ENCODE peak calls at places on chromosomes 4 and X, in ten cellular contexts. R is upper lobe of right lung; U is NB4; B is HFF-Myc; D is gastrocnemius medialis; O is body of pancreas; W is astrocyte of the spinal cord; E is tibial nerve; Q is CD8-positive, alpha-beta T cell; I is kidney. V is an unnamed sample.

GRCh38 chr4:183333983-183334382 is 11.8 kb upstream of the CLDN24 start:
- DNase-seq in R (no peak), U (no peak), B (no peak), D (no peak), O (no peak), W (no peak), E (no peak), Q (no peak), I (no peak), V (peak; percentile 59)

GRCh38 chr4:185640809-185641675 is 105.7 kb upstream of the PDLIM3 start:
- DNase-seq in R (no peak), U (peak; percentile 57), B (peak; percentile 24), D (no peak), O (no peak), W (peak; percentile 86), E (peak; percentile 70), Q (no peak), I (no peak), V (peak; percentile 68)

GRCh38 chrX:129979207-129979920 is 3.1 kb upstream of the BCORL1 start:
- DNase-seq in R (no peak), U (peak; percentile 30), B (no peak), D (no peak), O (peak; percentile 14), W (no peak), E (no peak), Q (no peak), I (peak; percentile 76), V (no peak)

GRCh38 chr4:185033072-185033471 is 14.8 kb downstream of the HELT start:
- DNase-seq in R (no peak), U (no peak), B (no peak), D (no peak), O (no peak), W (no peak), E (no peak), Q (no peak), I (no peak), V (no peak)

GRCh38 chr4:183632689-183633088 is 26.3 kb downstream of the RWDD4 start:
- DNase-seq in R (no peak), U (no peak), B (no peak), D (no peak), O (no peak), W (no peak), E (no peak), Q (no peak), I (no peak), V (no peak)

GRCh38 chr4:89847571-89848325 is 10.8 kb upstream of the SNCA start:
- DNase-seq in R (no peak), U (no peak), B (no peak), D (no peak), O (no peak), W (no peak), E (no peak), Q (no peak), I (no peak), V (no peak)

GRCh38 chr4:113548303-113548702 is 213.2 kb downstream of the CAMK2D start:
- DNase-seq in R (no peak), U (no peak), B (no peak), D (no peak), O (no peak), W (no peak), E (no peak), Q (no peak), I (no peak), V (no peak)

GRCh38 chr4:125741825-125742452 is 427.2 kb downstream of the FAT4 start:
- DNase-seq in R (no peak), U (peak; percentile 4), B (no peak), D (no peak), O (no peak), W (peak; percentile 61), E (no peak), Q (no peak), I (no peak), V (peak; percentile 50)

GRCh38 chr4:17327587-17327986 is 184.3 kb downstream of the QDPR start:
- DNase-seq in R (no peak), U (no peak), B (no peak), D (no peak), O (no peak), W (no peak), E (no peak), Q (no peak), I (no peak), V (no peak)

GRCh38 chr4:17323619-17324400 is 188.1 kb downstream of the QDPR start:
- DNase-seq in R (no peak), U (no peak), B (peak; percentile 50), D (no peak), O (no peak), W (no peak), E (no peak), Q (no peak), I (no peak), V (no peak)

GRCh38 chr4:17326756-17327155 is 185.1 kb downstream of the QDPR start:
- DNase-seq in R (no peak), U (no peak), B (no peak), D (no peak), O (no peak), W (no peak), E (no peak), Q (no peak), I (no peak), V (no peak)

GRCh38 chr4:17324431-17324830 is 187.5 kb downstream of the QDPR start:
- DNase-seq in R (no peak), U (peak; percentile 68), B (no peak), D (no peak), O (peak; percentile 13), W (peak; percentile 70), E (peak; percentile 58), Q (peak; percentile 30), I (no peak), V (peak; percentile 61)

GRCh38 chr4:17325098-17325497 is 186.8 kb downstream of the QDPR start:
- DNase-seq in R (no peak), U (no peak), B (no peak), D (no peak), O (no peak), W (no peak), E (no peak), Q (no peak), I (no peak), V (no peak)
- TF ChIP-seq CTCF in R (no peak), U (no peak), B (no peak), D (no peak), O (no peak), W (no peak), E (no peak), Q (no peak), I (no peak), V (no peak)

GRCh38 chr4:102606261-102606660 is 105.1 kb downstream of the NFKB1 start:
- DNase-seq in R (no peak), U (no peak), B (no peak), D (no peak), O (no peak), W (no peak), E (no peak), Q (no peak), I (no peak), V (no peak)

GRCh38 chr4:102601586-102602227 is 100.5 kb downstream of the NFKB1 start:
- DNase-seq in R (no peak), U (no peak), B (no peak), D (no peak), O (no peak), W (no peak), E (no peak), Q (no peak), I (no peak), V (no peak)

GRCh38 chr4:102606846-102607440 is 105.8 kb downstream of the NFKB1 start:
- DNase-seq in R (no peak), U (no peak), B (no peak), D (no peak), O (peak; percentile 75), W (no peak), E (no peak), Q (no peak), I (no peak), V (no peak)

GRCh38 chr4:102600689-102601088 is 99.5 kb downstream of the NFKB1 start:
- DNase-seq in R (no peak), U (no peak), B (no peak), D (no peak), O (no peak), W (no peak), E (no peak), Q (no peak), I (no peak), V (no peak)

DNA sequence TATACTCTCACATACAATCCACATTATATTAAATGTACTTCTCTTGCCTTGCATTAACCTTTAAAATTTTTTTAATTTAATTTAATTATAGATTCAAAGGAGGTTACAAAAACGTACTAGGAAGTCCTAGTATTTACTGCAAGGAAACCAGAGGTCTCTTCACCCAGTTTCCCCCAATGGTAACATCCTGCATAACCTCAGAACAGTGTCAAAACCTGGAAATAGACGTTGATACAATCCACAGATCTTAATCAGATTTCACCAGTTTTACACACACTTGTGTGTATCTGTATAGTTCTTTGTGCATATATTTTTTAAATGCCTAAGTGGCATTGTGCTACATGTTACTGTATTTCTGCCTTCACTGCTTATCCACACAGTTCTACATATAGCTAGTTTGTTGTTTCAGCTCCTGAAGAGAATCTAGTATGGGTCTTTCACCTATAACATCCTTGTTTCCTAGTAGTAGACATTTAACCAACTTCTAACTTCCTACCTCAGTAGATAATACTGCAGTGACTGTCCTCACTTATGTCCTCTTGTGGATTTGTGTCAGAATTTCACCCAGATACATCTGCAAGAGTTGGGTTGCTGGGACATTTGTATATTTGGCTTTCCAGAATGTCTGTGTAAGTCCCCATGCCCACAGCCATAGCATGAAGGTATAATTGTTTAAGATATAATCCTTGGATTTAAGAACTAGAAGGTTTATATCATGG is 103.2 kb downstream of the NFKB1 start:
- DNase-seq in R (no peak), U (no peak), B (no peak), D (no peak), O (no peak), W (no peak), E (no peak), Q (no peak), I (no peak), V (no peak)
- TF ChIP-seq CTCF in R (no peak), U (no peak), B (no peak), D (no peak), O (no peak), W (no peak), E (no peak), Q (no peak), I (no peak), V (no peak)

GRCh38 chrX:115894087-115894486 is 276.5 kb upstream of the AGTR2 start:
- DNase-seq in R (no peak), U (peak; percentile 53), B (no peak), D (no peak), O (peak; percentile 43), W (peak; percentile 52), E (no peak), Q (no peak), I (no peak), V (peak; percentile 43)

GRCh38 chrX:115896362-115896761 is 274.2 kb upstream of the AGTR2 start:
- DNase-seq in R (no peak), U (no peak), B (no peak), D (no peak), O (no peak), W (no peak), E (no peak), Q (no peak), I (no peak), V (no peak)

GRCh38 chrX:115895678-115896329 is 274.7 kb upstream of the AGTR2 start:
- DNase-seq in R (no peak), U (no peak), B (no peak), D (no peak), O (no peak), W (no peak), E (no peak), Q (no peak), I (no peak), V (no peak)

GRCh38 chrX:115892056-115892708 is 278.4 kb upstream of the AGTR2 start:
- DNase-seq in R (no peak), U (no peak), B (no peak), D (no peak), O (peak; percentile 27), W (no peak), E (no peak), Q (no peak), I (no peak), V (peak; percentile 6)

GRCh38 chrX:115892787-115893671 is 277.5 kb upstream of the AGTR2 start:
- DNase-seq in R (no peak), U (peak; percentile 52), B (no peak), D (no peak), O (peak; percentile 85), W (peak; percentile 71), E (no peak), Q (no peak), I (peak; percentile 88), V (peak; percentile 42)
- TF ChIP-seq CTCF in R (no peak), U (no peak), B (no peak), D (peak; percentile 48), O (peak; percentile 33), W (peak; percentile 25), E (peak; percentile 45), Q (no peak), I (peak; percentile 50), V (peak; percentile 34)

DNA sequence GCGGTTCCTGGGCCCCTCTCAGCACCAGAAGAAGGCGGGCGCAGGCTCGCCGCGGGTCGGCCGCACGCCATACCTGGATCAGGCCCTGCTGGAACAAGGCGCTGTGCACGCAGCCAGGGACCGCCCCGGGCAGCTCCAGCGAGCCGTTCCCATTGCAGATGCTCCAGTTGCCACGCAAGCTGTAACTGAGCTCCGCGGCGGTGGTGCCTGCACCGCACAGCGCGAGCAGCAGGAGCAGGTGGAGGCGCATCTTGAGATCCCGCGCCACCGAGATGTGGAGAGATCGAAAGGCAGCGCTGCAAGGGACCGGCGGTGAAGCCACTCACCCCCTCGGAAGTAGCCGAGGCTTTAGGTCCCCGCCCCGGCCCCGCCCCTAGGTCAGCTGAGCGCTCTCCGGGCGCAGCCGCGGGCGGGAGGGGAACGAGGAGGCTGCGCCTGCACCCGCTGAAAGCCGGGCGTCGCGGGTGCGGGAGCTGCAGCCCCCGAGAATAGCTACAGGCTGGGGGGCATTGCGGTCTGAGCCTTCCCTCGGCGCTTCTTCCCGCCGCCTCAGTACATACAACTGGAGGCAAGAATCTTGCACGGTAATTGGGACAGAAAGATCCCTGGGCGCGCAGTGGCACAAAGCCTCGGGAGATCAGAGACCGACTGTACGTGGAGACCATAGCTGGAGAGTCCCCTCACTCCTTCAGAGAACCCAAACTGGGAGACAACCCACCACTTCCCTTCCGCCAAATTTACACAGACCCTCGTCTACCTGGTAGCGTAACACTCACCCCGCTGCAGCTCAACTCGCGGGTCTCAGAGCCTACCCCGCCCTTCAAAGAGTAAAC is at the start of gene MANBA:
- DNase-seq in R (peak; percentile 96), U (peak; percentile 89), B (peak; percentile 20), D (peak; percentile 72), O (peak; percentile 81), W (peak; percentile 76), E (peak; percentile 71), Q (peak; percentile 82), I (peak; percentile 94), V (peak; percentile 84)
- TF ChIP-seq CTCF in R (no peak), U (no peak), B (no peak), D (no peak), O (no peak), W (no peak), E (no peak), Q (no peak), I (no peak), V (no peak)

V was measured in MCF 10A.